ENCODE peak calls at places on chromosomes 1 and 21, in four cellular contexts. One of them, this sample, is unnamed.
A peak's percentile ranks its signal among the peaks of the same experiment; 100 is the strongest.

GRCh38 chr1:182716740-182717720 is 32.6 kb upstream of the RGS8 start:
- DNase-seq in NCI-H1105: no peak
- DNase-seq in hippocampal formation: no peak
- DNase-seq in pulmonary artery endothelial cell: no peak
- DNase-seq in this sample: no peak

GRCh38 chr1:56961426-56961825 is 4.4 kb downstream of the C8B start:
- DNase-seq in NCI-H1105: no peak
- DNase-seq in hippocampal formation: no peak
- DNase-seq in pulmonary artery endothelial cell: no peak
- DNase-seq in this sample: no peak

GRCh38 chr21:21232320-21232719 is 234.1 kb downstream of the NCAM2 start:
- DNase-seq in NCI-H1105: peak; percentile 32
- DNase-seq in hippocampal formation: peak; percentile 68
- DNase-seq in pulmonary artery endothelial cell: no peak
- DNase-seq in this sample: no peak

GRCh38 chr1:42006836-42007235 is 88.1 kb upstream of the HIVEP3 start:
- DNase-seq in NCI-H1105: no peak
- DNase-seq in hippocampal formation: no peak
- DNase-seq in pulmonary artery endothelial cell: no peak
- DNase-seq in this sample: no peak

GRCh38 chr1:1019122-1019999 is 559 bp upstream of the AGRN start:
- DNase-seq in NCI-H1105: peak; percentile 59
- DNase-seq in hippocampal formation: peak; percentile 77
- DNase-seq in pulmonary artery endothelial cell: no peak
- DNase-seq in this sample: peak; percentile 80

GRCh38 chr1:241592273-241592958 is 47.8 kb downstream of the CHML start:
- DNase-seq in NCI-H1105: no peak
- DNase-seq in hippocampal formation: no peak
- DNase-seq in pulmonary artery endothelial cell: no peak
- DNase-seq in this sample: no peak

GRCh38 chr1:25724986-25725385 is 75.0 kb upstream of the SELENON start:
- DNase-seq in NCI-H1105: no peak
- DNase-seq in hippocampal formation: no peak
- DNase-seq in pulmonary artery endothelial cell: no peak
- DNase-seq in this sample: no peak

GRCh38 chr1:60622486-60622885 is 459.9 kb upstream of the NFIA start:
- DNase-seq in NCI-H1105: no peak
- DNase-seq in hippocampal formation: peak; percentile 48
- DNase-seq in pulmonary artery endothelial cell: no peak
- DNase-seq in this sample: peak; percentile 3

GRCh38 chr1:207321790-207322530 is 482 bp downstream of the CD55 start:
- DNase-seq in NCI-H1105: peak; percentile 3
- DNase-seq in hippocampal formation: peak; percentile 68
- DNase-seq in pulmonary artery endothelial cell: no peak
- DNase-seq in this sample: no peak

GRCh38 chr1:160018900-160019299 is 12.9 kb downstream of the PIGM start:
- DNase-seq in NCI-H1105: no peak
- DNase-seq in hippocampal formation: no peak
- DNase-seq in pulmonary artery endothelial cell: no peak
- DNase-seq in this sample: no peak

GRCh38 chr1:20138961-20139550 is at the start of gene PLA2G2F:
- DNase-seq in NCI-H1105: no peak
- DNase-seq in hippocampal formation: no peak
- DNase-seq in pulmonary artery endothelial cell: no peak
- DNase-seq in this sample: no peak